ENCODE peak calls at places on chromosomes 6 and 20, in seven cellular contexts. One of them, this sample, is unnamed.
A peak's percentile ranks its signal among the peaks of the same experiment; 100 is the strongest.

GRCh38 chr20:63099426-63100267 is 92.9 kb upstream of the BHLHE23 start:
- DNase-seq in A549: no peak
- DNase-seq in GM23248: no peak
- DNase-seq in HCT116: no peak
- DNase-seq in left ventricle myocardium inferior: peak; percentile 3
- DNase-seq in ovary: peak; percentile 9
- DNase-seq in heart right ventricle: peak; percentile 2
- DNase-seq in this sample: peak; percentile 55

GRCh38 chr20:48690888-48691287 is 136.9 kb downstream of the PREX1 start:
- DNase-seq in left ventricle myocardium inferior: no peak
- DNase-seq in heart right ventricle: no peak
- DNase-seq in GM23248: no peak
- DNase-seq in ovary: no peak
- DNase-seq in HCT116: no peak
- DNase-seq in A549: no peak
- DNase-seq in this sample: no peak

GRCh38 chr6:26322645-26323482 is 42.1 kb upstream of the BTN3A2 start:
- DNase-seq in ovary: peak; percentile 47
- DNase-seq in heart right ventricle: no peak
- DNase-seq in left ventricle myocardium inferior: no peak
- DNase-seq in GM23248: peak; percentile 86
- DNase-seq in HCT116: peak; percentile 82
- DNase-seq in A549: no peak
- DNase-seq in this sample: no peak

GRCh38 chr6:42349753-42350573 is 101.8 kb downstream of the TRERF1 start:
- DNase-seq in GM23248: peak; percentile 71
- DNase-seq in HCT116: no peak
- DNase-seq in heart right ventricle: no peak
- DNase-seq in A549: no peak
- DNase-seq in left ventricle myocardium inferior: no peak
- DNase-seq in ovary: no peak
- DNase-seq in this sample: no peak

GRCh38 chr20:40319741-40320499 is 369.1 kb downstream of the MAFB start:
- DNase-seq in A549: no peak
- DNase-seq in ovary: no peak
- DNase-seq in left ventricle myocardium inferior: no peak
- DNase-seq in HCT116: no peak
- DNase-seq in heart right ventricle: no peak
- DNase-seq in GM23248: no peak
- DNase-seq in this sample: no peak

GRCh38 chr20:17612287-17612974 is 42.6 kb downstream of the DSTN start:
- DNase-seq in left ventricle myocardium inferior: no peak
- DNase-seq in ovary: no peak
- DNase-seq in GM23248: peak; percentile 80
- DNase-seq in HCT116: no peak
- DNase-seq in heart right ventricle: no peak
- DNase-seq in A549: no peak
- DNase-seq in this sample: peak; percentile 72

GRCh38 chr20:17518339-17519052 is 12.7 kb downstream of the BFSP1 start:
- DNase-seq in heart right ventricle: no peak
- DNase-seq in left ventricle myocardium inferior: no peak
- DNase-seq in GM23248: peak; percentile 12
- DNase-seq in ovary: peak; percentile 81
- DNase-seq in A549: no peak
- DNase-seq in HCT116: no peak
- DNase-seq in this sample: no peak

GRCh38 chr6:33276864-33277662 is at the start of gene B3GALT4:
- DNase-seq in HCT116: no peak
- DNase-seq in left ventricle myocardium inferior: peak; percentile 78
- DNase-seq in ovary: peak; percentile 71
- DNase-seq in GM23248: peak; percentile 87
- DNase-seq in heart right ventricle: peak; percentile 80
- DNase-seq in A549: peak; percentile 46
- DNase-seq in this sample: peak; percentile 92

GRCh38 chr20:53395188-53395923 is 198.3 kb downstream of the ZNF217 start:
- DNase-seq in A549: no peak
- DNase-seq in GM23248: no peak
- DNase-seq in heart right ventricle: no peak
- DNase-seq in HCT116: no peak
- DNase-seq in left ventricle myocardium inferior: no peak
- DNase-seq in ovary: no peak
- DNase-seq in this sample: no peak

GRCh38 chr6:128520436-128521301 is at the start of gene PTPRK:
- DNase-seq in HCT116: peak; percentile 76
- DNase-seq in A549: peak; percentile 50
- DNase-seq in left ventricle myocardium inferior: peak; percentile 95
- DNase-seq in heart right ventricle: peak; percentile 94
- DNase-seq in GM23248: peak; percentile 98
- DNase-seq in ovary: peak; percentile 94
- DNase-seq in this sample: peak; percentile 98

GRCh38 chr6:117600008-117600743 is 2.1 kb downstream of the GOPC start:
- DNase-seq in ovary: no peak
- DNase-seq in HCT116: no peak
- DNase-seq in GM23248: peak; percentile 33
- DNase-seq in A549: no peak
- DNase-seq in heart right ventricle: no peak
- DNase-seq in left ventricle myocardium inferior: no peak
- DNase-seq in this sample: no peak

GRCh38 chr20:25048519-25048952 is 9.4 kb downstream of the ACSS1 start:
- DNase-seq in heart right ventricle: no peak
- DNase-seq in HCT116: no peak
- DNase-seq in A549: no peak
- DNase-seq in ovary: peak; percentile 11
- DNase-seq in left ventricle myocardium inferior: no peak
- DNase-seq in GM23248: no peak
- DNase-seq in this sample: peak; percentile 42
- H3K4me1 ChIP-seq in heart right ventricle: peaks cover 98% of the 10 kb centered on the region
- H3K4me1 ChIP-seq in HCT116: no peaks in the 10 kb centered on the region
- H3K4me1 ChIP-seq in A549: peaks cover 4% of the 10 kb centered on the region
- H3K4me1 ChIP-seq in ovary: peaks cover 30% of the 10 kb centered on the region
- H3K4me1 ChIP-seq in left ventricle myocardium inferior: peaks cover 98% of the 10 kb centered on the region
- H3K4me1 ChIP-seq in GM23248: peaks cover 17% of the 10 kb centered on the region
- H3K4me1 ChIP-seq in this sample: peaks cover 13% of the 10 kb centered on the region

DNA sequence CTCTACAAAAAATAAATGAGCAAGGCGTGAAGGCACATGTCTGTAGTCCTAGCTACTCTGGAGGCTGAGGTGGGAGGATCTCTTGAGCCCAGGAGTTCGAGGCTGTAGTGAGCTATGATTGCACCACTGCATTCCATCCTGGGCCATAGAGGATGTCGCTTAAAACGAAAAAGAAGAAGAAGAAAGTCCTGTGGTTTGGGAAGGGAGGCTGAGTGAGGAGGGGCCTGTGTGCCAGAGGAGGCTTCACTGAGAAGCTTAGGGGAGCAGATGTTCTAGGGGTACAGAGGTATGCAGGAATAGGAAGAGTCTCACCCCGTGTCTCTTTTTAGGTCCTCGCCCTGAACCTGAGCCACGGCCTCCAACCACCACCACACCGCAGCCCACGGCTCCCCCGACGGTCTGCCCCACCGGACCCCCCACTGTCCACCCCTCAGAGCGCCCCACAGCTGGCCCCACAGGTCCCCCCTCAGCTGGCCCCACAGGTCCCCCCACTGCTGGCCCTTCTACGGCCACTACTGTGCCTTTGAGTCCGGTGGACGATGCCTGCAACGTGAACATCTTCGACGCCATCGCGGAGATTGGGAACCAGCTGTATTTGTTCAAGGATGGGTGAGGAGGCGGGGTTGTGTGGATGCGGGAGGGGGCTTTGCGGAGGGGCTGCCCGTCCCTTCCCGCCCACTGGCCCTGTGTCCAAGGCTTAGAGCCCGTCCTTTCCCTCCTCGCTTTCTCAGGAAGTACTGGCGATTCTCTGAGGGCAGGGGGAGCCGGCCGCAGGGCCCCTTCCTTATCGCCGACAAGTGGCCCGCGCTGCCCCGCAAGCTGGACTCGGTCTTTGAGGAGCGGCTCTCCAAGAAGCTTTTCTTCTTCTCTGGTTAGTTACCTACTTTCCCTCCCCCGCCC is 4.5 kb downstream of the MMP9 start:
- DNase-seq in HCT116: no peak
- DNase-seq in heart right ventricle: no peak
- DNase-seq in GM23248: no peak
- DNase-seq in left ventricle myocardium inferior: no peak
- DNase-seq in ovary: no peak
- DNase-seq in A549: no peak
- DNase-seq in this sample: no peak
- H3K4me3 ChIP-seq in HCT116: no peak overlapping the region
- H3K4me3 ChIP-seq in heart right ventricle: peak overlapping the region; percentile 30
- H3K4me3 ChIP-seq in GM23248: no peak overlapping the region
- H3K4me3 ChIP-seq in left ventricle myocardium inferior: no peak overlapping the region
- H3K4me3 ChIP-seq in ovary: no peak overlapping the region
- H3K4me3 ChIP-seq in A549: peak overlapping the region; percentile 44
- H3K4me3 ChIP-seq in this sample: no peak overlapping the region

GRCh38 chr6:41058783-41059181 is 5.8 kb downstream of the APOBEC2 start:
- DNase-seq in A549: no peak
- DNase-seq in ovary: no peak
- DNase-seq in heart right ventricle: no peak
- DNase-seq in left ventricle myocardium inferior: no peak
- DNase-seq in GM23248: no peak
- DNase-seq in HCT116: no peak
- DNase-seq in this sample: no peak

GRCh38 chr6:41055149-41055548 is 2.1 kb downstream of the APOBEC2 start:
- DNase-seq in left ventricle myocardium inferior: no peak
- DNase-seq in heart right ventricle: peak; percentile 26
- DNase-seq in HCT116: no peak
- DNase-seq in ovary: no peak
- DNase-seq in A549: no peak
- DNase-seq in GM23248: no peak
- DNase-seq in this sample: no peak

GRCh38 chr6:41053056-41053455 is at the start of gene APOBEC2:
- DNase-seq in HCT116: no peak
- DNase-seq in GM23248: no peak
- DNase-seq in heart right ventricle: peak; percentile 78
- DNase-seq in ovary: no peak
- DNase-seq in A549: no peak
- DNase-seq in left ventricle myocardium inferior: peak; percentile 83
- DNase-seq in this sample: peak; percentile 51

GRCh38 chr6:41059569-41059968 is 6.6 kb downstream of the APOBEC2 start:
- DNase-seq in left ventricle myocardium inferior: no peak
- DNase-seq in ovary: no peak
- DNase-seq in A549: no peak
- DNase-seq in heart right ventricle: no peak
- DNase-seq in HCT116: no peak
- DNase-seq in GM23248: peak; percentile 62
- DNase-seq in this sample: no peak

GRCh38 chr6:41056768-41057490 is 3.9 kb downstream of the APOBEC2 start:
- DNase-seq in A549: no peak
- DNase-seq in HCT116: no peak
- DNase-seq in left ventricle myocardium inferior: no peak
- DNase-seq in GM23248: no peak
- DNase-seq in ovary: no peak
- DNase-seq in heart right ventricle: no peak
- DNase-seq in this sample: no peak
- H3K4me1 ChIP-seq in A549: peaks cover 12% of the 10 kb centered on the region
- H3K4me1 ChIP-seq in HCT116: peaks cover 17% of the 10 kb centered on the region
- H3K4me1 ChIP-seq in left ventricle myocardium inferior: peaks cover 74% of the 10 kb centered on the region
- H3K4me1 ChIP-seq in GM23248: peaks cover 7% of the 10 kb centered on the region
- H3K4me1 ChIP-seq in ovary: no peaks in the 10 kb centered on the region
- H3K4me1 ChIP-seq in heart right ventricle: peaks cover 51% of the 10 kb centered on the region
- H3K4me1 ChIP-seq in this sample: no peaks in the 10 kb centered on the region

DNA sequence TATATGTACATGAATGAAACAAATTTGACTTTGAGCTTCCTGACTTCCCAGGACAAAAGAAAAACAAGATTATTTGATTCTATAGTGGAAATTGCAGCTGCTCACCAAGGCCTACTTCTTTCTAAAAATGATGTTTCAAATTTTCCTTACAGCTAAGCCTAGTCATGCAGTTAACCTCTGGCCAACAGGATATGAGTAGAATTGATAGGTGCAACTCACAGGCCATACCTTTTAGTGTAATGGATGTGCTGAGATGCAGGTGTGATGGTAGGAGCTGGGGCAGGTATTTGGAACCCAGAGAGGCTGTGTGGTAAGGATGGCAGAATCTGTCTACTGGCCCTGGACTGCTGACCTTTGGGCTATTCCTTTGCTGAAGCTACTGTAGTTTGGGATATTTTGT is 230.9 kb upstream of the PREP start:
- DNase-seq in heart right ventricle: no peak
- DNase-seq in left ventricle myocardium inferior: no peak
- DNase-seq in GM23248: no peak
- DNase-seq in ovary: no peak
- DNase-seq in HCT116: no peak
- DNase-seq in A549: no peak
- DNase-seq in this sample: no peak
- H3K4me3 ChIP-seq in heart right ventricle: no peak overlapping the region
- H3K4me3 ChIP-seq in left ventricle myocardium inferior: no peak overlapping the region
- H3K4me3 ChIP-seq in GM23248: no peak overlapping the region
- H3K4me3 ChIP-seq in ovary: no peak overlapping the region
- H3K4me3 ChIP-seq in HCT116: no peak overlapping the region
- H3K4me3 ChIP-seq in A549: no peak overlapping the region
- H3K4me3 ChIP-seq in this sample: no peak overlapping the region

DNA sequence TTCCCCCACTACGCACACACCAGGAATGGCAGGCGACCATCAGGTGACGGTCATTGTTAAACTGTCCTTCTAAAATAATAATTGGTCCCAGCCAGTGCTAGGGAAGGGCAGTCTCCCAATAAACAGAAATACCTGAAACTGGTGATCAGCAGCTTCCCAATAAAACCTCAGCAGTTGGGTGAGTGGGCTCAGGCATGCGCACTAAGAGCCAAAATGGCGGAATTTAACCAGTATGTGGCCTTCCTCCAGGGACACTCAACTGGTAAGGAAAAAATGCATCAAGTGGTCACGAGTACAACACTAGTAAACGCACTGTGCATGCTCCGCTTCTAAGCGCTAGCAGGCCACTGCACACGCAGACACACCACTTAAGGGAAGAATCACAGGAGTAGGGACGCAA is 34.8 kb downstream of the F13A1 start:
- DNase-seq in heart right ventricle: no peak
- DNase-seq in ovary: no peak
- DNase-seq in left ventricle myocardium inferior: no peak
- DNase-seq in HCT116: no peak
- DNase-seq in A549: no peak
- DNase-seq in GM23248: no peak
- DNase-seq in this sample: no peak
- H3K4me1 ChIP-seq in heart right ventricle: no peaks in the 10 kb centered on the region
- H3K4me1 ChIP-seq in ovary: no peaks in the 10 kb centered on the region
- H3K4me1 ChIP-seq in left ventricle myocardium inferior: no peaks in the 10 kb centered on the region
- H3K4me1 ChIP-seq in HCT116: no peaks in the 10 kb centered on the region
- H3K4me1 ChIP-seq in A549: no peaks in the 10 kb centered on the region
- H3K4me1 ChIP-seq in GM23248: no peaks in the 10 kb centered on the region
- H3K4me1 ChIP-seq in this sample: no peaks in the 10 kb centered on the region

This sample was measured in aorta.